ENCODE peak calls at places on chromosome 11, in ten cellular contexts. C, Q, J, V, N, S, R, G, Z and L are unnamed samples.

GRCh38 chr11:2688381-2689231 is 11.2 kb downstream of the KCNQ1OT1 start:
- DNase-seq in C (no peak), Q (no peak), J (no peak), V (no peak), N (peak), S (no peak), R (no peak), G (no peak), Z (no peak), L (no peak)

GRCh38 chr11:69711824-69712801 is 8.3 kb upstream of the FGF19 start:
- DNase-seq in C (no peak), Q (no peak), J (no peak), V (no peak), N (no peak), S (no peak), R (no peak), G (no peak), Z (no peak), L (no peak)

GRCh38 chr11:121907379-121907778 is 208.6 kb downstream of the BLID start:
- DNase-seq in C (no peak), Q (no peak), J (no peak), V (no peak), N (no peak), S (no peak), R (no peak), G (no peak), Z (no peak), L (no peak)

GRCh38 chr11:61488651-61489291 is 19.8 kb upstream of the LRRC10B start:
- DNase-seq in C (no peak), Q (peak), J (peak), V (peak), N (peak), S (peak), R (no peak), G (no peak), Z (peak), L (peak)

GRCh38 chr11:112719736-112720525 is 241.3 kb upstream of the NCAM1 start:
- DNase-seq in C (no peak), Q (no peak), J (no peak), V (no peak), N (no peak), S (no peak), R (no peak), G (no peak), Z (no peak), L (no peak)

GRCh38 chr11:70547386-70547785 is 149.1 kb downstream of the CTTN start:
- DNase-seq in C (no peak), Q (no peak), J (no peak), V (no peak), N (peak), S (no peak), R (no peak), G (no peak), Z (no peak), L (no peak)

GRCh38 chr11:60265373-60266214 is 14.9 kb upstream of the MS4A4A start:
- DNase-seq in C (no peak), Q (peak), J (no peak), V (peak), N (no peak), S (peak), R (peak), G (no peak), Z (peak), L (peak)

GRCh38 chr11:70078095-70078795 is at the start of gene ANO1:
- DNase-seq in C (no peak), Q (peak), J (no peak), V (no peak), N (no peak), S (peak), R (peak), G (no peak), Z (no peak), L (no peak)

GRCh38 chr11:75814369-75814685 is 683 bp upstream of the UVRAG start:
- DNase-seq in C (no peak), Q (no peak), J (no peak), V (no peak), N (no peak), S (no peak), R (no peak), G (no peak), Z (no peak), L (no peak)

GRCh38 chr11:93291889-93292288 is 38.7 kb upstream of the DEUP1 start:
- DNase-seq in C (no peak), Q (no peak), J (no peak), V (no peak), N (no peak), S (no peak), R (no peak), G (no peak), Z (no peak), L (no peak)

GRCh38 chr11:30960387-30960992 is 374.3 kb upstream of the MPPED2 start:
- DNase-seq in C (no peak), Q (peak), J (no peak), V (no peak), N (no peak), S (peak), R (peak), G (no peak), Z (peak), L (peak)

GRCh38 chr11:123202155-123202714 is 7.2 kb upstream of the CLMP start:
- DNase-seq in C (no peak), Q (no peak), J (no peak), V (no peak), N (no peak), S (no peak), R (no peak), G (peak), Z (peak), L (no peak)

GRCh38 chr11:46451759-46452158 is 60.2 kb upstream of the CHRM4 start:
- DNase-seq in C (no peak), Q (no peak), J (no peak), V (no peak), N (no peak), S (no peak), R (no peak), G (no peak), Z (no peak), L (no peak)

GRCh38 chr11:122977455-122978302 is 4.0 kb downstream of the BSX start:
- DNase-seq in C (no peak), Q (no peak), J (no peak), V (no peak), N (no peak), S (no peak), R (no peak), G (no peak), Z (no peak), L (no peak)